ENCODE peak calls at places on chromosomes 12 and 14, in eight cellular contexts. J is fibroblast of the aortic adventitia, P is upper lobe of right lung, E is heart right ventricle, C is MM.1S, N is Panc1, O is body of pancreas, W is fibroblast of lung. D is an unnamed sample.

GRCh38 chr12:53060064-53060720 is 10.3 kb downstream of the TNS2 start:
- DNase-seq in C (no peak), O (no peak), N (no peak), W (no peak), P (no peak), J (no peak), E (no peak), D (no peak)

GRCh38 chr14:101399737-101400517 is 161.4 kb upstream of the DIO3 start:
- DNase-seq in P (no peak), O (peak; percentile 97), J (no peak), W (no peak), N (no peak), E (no peak), C (no peak), D (no peak)

GRCh38 chr12:121581681-121582439 is 1.0 kb upstream of the KDM2B start:
- DNase-seq in W (peak; percentile 37), P (no peak), J (peak; percentile 71), C (no peak), E (no peak), N (no peak), O (peak; percentile 62), D (no peak)

GRCh38 chr12:100234166-100234565 is 32.7 kb downstream of the DEPDC4 start:
- DNase-seq in O (no peak), C (no peak), W (peak; percentile 51), P (no peak), E (peak; percentile 29), N (no peak), J (peak; percentile 60), D (no peak)

GRCh38 chr14:50333010-50333409 is 20.9 kb downstream of the DMAC2L start:
- DNase-seq in W (peak; percentile 86), J (peak; percentile 96), O (peak; percentile 20), N (no peak), E (peak; percentile 66), P (no peak), C (no peak), D (no peak)

GRCh38 chr12:113395119-113395518 is 8.6 kb downstream of the SDS start:
- DNase-seq in N (no peak), P (no peak), J (no peak), E (no peak), C (no peak), W (no peak), O (no peak), D (no peak)

GRCh38 chr14:90549794-90550591 is 153.2 kb downstream of the CALM1 start:
- DNase-seq in W (no peak), C (no peak), J (no peak), P (no peak), N (no peak), E (no peak), O (no peak), D (no peak)

GRCh38 chr12:47415054-47415453 is 290.8 kb downstream of the RPAP3 start:
- DNase-seq in E (no peak), C (no peak), W (peak; percentile 36), J (peak; percentile 40), O (no peak), N (no peak), P (no peak), D (no peak)

GRCh38 chr12:52232233-52232915 is 669 bp upstream of the KRT7 start:
- DNase-seq in J (no peak), E (no peak), N (no peak), W (no peak), O (no peak), C (no peak), P (peak; percentile 62), D (no peak)

GRCh38 chr12:118299791-118300460 is 72.8 kb downstream of the TAOK3 start:
- DNase-seq in W (no peak), C (no peak), E (no peak), P (no peak), J (no peak), N (no peak), O (no peak), D (no peak)
- H3K4me3 ChIP-seq in W (no peak overlapping the region), C (no peak overlapping the region), E (no peak overlapping the region), P (no peak overlapping the region), J (no peak overlapping the region), N (no peak overlapping the region), O (no peak overlapping the region), D (no peak overlapping the region)

DNA sequence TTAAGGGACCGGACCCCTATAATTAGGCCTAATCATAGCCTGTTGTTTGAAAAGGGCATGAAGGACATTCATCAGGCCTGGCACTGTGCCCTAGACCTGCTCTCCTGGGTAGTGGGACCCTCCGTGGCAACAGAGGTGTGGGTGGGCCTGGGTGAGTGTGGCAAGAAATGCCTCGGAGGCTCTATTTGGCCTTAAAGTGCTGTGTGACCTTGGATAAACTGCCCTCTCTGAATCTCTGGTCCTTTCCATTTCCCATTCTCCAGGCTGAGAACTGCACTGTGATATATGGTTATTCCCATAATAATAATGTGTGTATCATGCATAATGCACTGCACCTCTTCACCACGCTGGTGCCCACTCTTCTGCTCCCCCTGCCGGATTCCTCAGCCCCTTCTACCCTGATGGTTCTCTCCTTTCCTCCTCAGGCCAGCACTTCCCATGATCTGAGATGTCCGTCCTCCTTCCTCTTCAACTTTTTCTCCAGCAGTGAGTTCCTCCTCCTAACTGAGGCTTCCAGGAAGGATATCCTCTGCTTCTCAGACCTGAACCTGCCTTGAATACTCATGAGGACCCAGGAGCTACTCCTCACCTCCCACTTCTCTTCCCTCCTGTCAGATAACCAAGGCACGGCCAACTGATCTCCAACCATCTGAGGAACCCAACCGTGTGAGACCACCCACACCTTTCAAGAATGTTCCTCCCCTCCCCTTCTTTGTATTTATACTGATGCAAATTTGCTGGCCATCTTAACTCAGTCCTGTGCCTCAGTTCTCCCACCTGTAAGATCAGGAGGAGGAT is 111.0 kb upstream of the PZP start:
- DNase-seq in E (no peak), O (no peak), J (no peak), C (no peak), N (no peak), P (no peak), W (no peak), D (no peak)
- TF ChIP-seq CTCF in E (peak; percentile 33), O (no peak), J (no peak), C (peak; percentile 13), N (no peak), P (no peak), W (peak; percentile 55), D (peak; percentile 27)

DNA sequence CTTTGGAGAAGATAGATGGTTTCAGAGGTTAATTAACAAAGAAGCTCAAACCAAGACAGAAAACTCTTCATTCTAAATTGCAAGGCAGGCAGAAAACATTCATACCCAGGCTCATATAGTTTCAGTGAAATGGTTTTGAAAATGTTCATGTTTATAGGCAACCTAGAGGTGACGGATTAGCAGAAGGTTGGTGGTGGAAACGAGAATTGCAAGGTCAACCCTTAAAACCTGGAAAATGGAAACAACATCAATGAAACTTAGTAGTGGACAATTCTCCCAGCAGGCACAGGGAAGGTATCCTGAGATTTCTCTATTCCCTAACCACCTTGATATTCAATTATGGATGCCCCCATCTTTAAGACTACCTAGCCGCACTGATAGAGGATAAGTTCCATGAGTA is 965 bp downstream of the CD163 start:
- DNase-seq in E (no peak), P (no peak), W (no peak), J (no peak), C (no peak), N (no peak), O (no peak), D (no peak)
- H3K4me3 ChIP-seq in E (peak overlapping the region; percentile 14), P (peak overlapping the region; percentile 28), W (no peak overlapping the region), J (no peak overlapping the region), C (no peak overlapping the region), N (no peak overlapping the region), O (no peak overlapping the region), D (no peak overlapping the region)

GRCh38 chr14:105492966-105493871 is 2.2 kb downstream of the TEDC1 start:
- DNase-seq in E (no peak), C (no peak), N (no peak), P (peak; percentile 63), J (no peak), W (no peak), O (peak; percentile 7), D (no peak)
- TF ChIP-seq CTCF in E (no peak), C (no peak), N (no peak), P (no peak), J (no peak), W (no peak), O (no peak), D (no peak)

D was measured in LNCaP clone FGC.